ENCODE peak calls at places on chromosomes 4 and X, in seven cellular contexts. One of them, this sample, is unnamed.

GRCh38 chr4:87559090-87559837 is 30.1 kb upstream of the SPARCL1 start:
- DNase-seq in CD4-positive, alpha-beta memory T cell: peak
- DNase-seq in A549: no peak
- DNase-seq in BE2C: peak
- DNase-seq in Caco-2: no peak
- DNase-seq in foreskin fibroblast: no peak
- DNase-seq in aorta: no peak
- DNase-seq in this sample: no peak

GRCh38 chr4:159051245-159052071 is 51.4 kb upstream of the RAPGEF2 start:
- DNase-seq in Caco-2: no peak
- DNase-seq in A549: no peak
- DNase-seq in foreskin fibroblast: peak
- DNase-seq in BE2C: no peak
- DNase-seq in aorta: no peak
- DNase-seq in CD4-positive, alpha-beta memory T cell: no peak
- DNase-seq in this sample: no peak

GRCh38 chrX:110389570-110389969 is 30.9 kb downstream of the RTL9 start:
- DNase-seq in BE2C: no peak
- DNase-seq in CD4-positive, alpha-beta memory T cell: no peak
- DNase-seq in foreskin fibroblast: no peak
- DNase-seq in aorta: no peak
- DNase-seq in Caco-2: no peak
- DNase-seq in A549: no peak
- DNase-seq in this sample: no peak

GRCh38 chr4:1410491-1411325 is 4.5 kb upstream of the NKX1-1 start:
- DNase-seq in CD4-positive, alpha-beta memory T cell: peak
- DNase-seq in Caco-2: peak
- DNase-seq in A549: no peak
- DNase-seq in BE2C: no peak
- DNase-seq in aorta: peak
- DNase-seq in foreskin fibroblast: peak
- DNase-seq in this sample: peak

GRCh38 chr4:38829237-38829636 is 24.6 kb upstream of the TLR1 start:
- DNase-seq in CD4-positive, alpha-beta memory T cell: no peak
- DNase-seq in foreskin fibroblast: no peak
- DNase-seq in aorta: no peak
- DNase-seq in A549: no peak
- DNase-seq in BE2C: no peak
- DNase-seq in Caco-2: no peak
- DNase-seq in this sample: no peak

GRCh38 chrX:151505796-151506195 is 57.7 kb upstream of the PASD1 start:
- DNase-seq in CD4-positive, alpha-beta memory T cell: no peak
- DNase-seq in BE2C: no peak
- DNase-seq in Caco-2: peak
- DNase-seq in aorta: no peak
- DNase-seq in A549: peak
- DNase-seq in foreskin fibroblast: no peak
- DNase-seq in this sample: no peak

GRCh38 chr4:138639018-138639876 is 376.3 kb upstream of the NOCT start:
- DNase-seq in Caco-2: no peak
- DNase-seq in A549: no peak
- DNase-seq in BE2C: peak
- DNase-seq in aorta: no peak
- DNase-seq in foreskin fibroblast: peak
- DNase-seq in CD4-positive, alpha-beta memory T cell: no peak
- DNase-seq in this sample: no peak

GRCh38 chr4:53605783-53606182 is 14.5 kb upstream of the LNX1 start:
- DNase-seq in CD4-positive, alpha-beta memory T cell: no peak
- DNase-seq in foreskin fibroblast: peak
- DNase-seq in BE2C: no peak
- DNase-seq in aorta: no peak
- DNase-seq in A549: no peak
- DNase-seq in Caco-2: no peak
- DNase-seq in this sample: no peak

GRCh38 chr4:144820115-144820514 is 174.2 kb downstream of the HHIP start:
- DNase-seq in CD4-positive, alpha-beta memory T cell: no peak
- DNase-seq in Caco-2: no peak
- DNase-seq in foreskin fibroblast: peak
- DNase-seq in BE2C: no peak
- DNase-seq in aorta: no peak
- DNase-seq in A549: no peak
- DNase-seq in this sample: no peak

GRCh38 chrX:22666441-22666840 is 333.3 kb upstream of the DDX53 start:
- DNase-seq in CD4-positive, alpha-beta memory T cell: no peak
- DNase-seq in Caco-2: peak
- DNase-seq in aorta: no peak
- DNase-seq in BE2C: peak
- DNase-seq in foreskin fibroblast: peak
- DNase-seq in A549: no peak
- DNase-seq in this sample: no peak

GRCh38 chr4:111671756-111672155 is 473.5 kb upstream of the FAM241A start:
- DNase-seq in A549: no peak
- DNase-seq in Caco-2: no peak
- DNase-seq in foreskin fibroblast: no peak
- DNase-seq in CD4-positive, alpha-beta memory T cell: no peak
- DNase-seq in aorta: no peak
- DNase-seq in BE2C: no peak
- DNase-seq in this sample: no peak

GRCh38 chrX:104750146-104750699 is 184.2 kb downstream of the IL1RAPL2 start:
- DNase-seq in foreskin fibroblast: no peak
- DNase-seq in BE2C: no peak
- DNase-seq in CD4-positive, alpha-beta memory T cell: no peak
- DNase-seq in Caco-2: no peak
- DNase-seq in aorta: no peak
- DNase-seq in A549: no peak
- DNase-seq in this sample: no peak
- H3K4me3 ChIP-seq in foreskin fibroblast: no peak
- H3K4me3 ChIP-seq in BE2C: no peak
- H3K4me3 ChIP-seq in CD4-positive, alpha-beta memory T cell: no peak
- H3K4me3 ChIP-seq in Caco-2: no peak
- H3K4me3 ChIP-seq in aorta: no peak
- H3K4me3 ChIP-seq in A549: no peak
- H3K4me3 ChIP-seq in this sample: no peak

GRCh38 chrX:47201545-47201944 is 7.9 kb downstream of the UBA1 start:
- DNase-seq in Caco-2: no peak
- DNase-seq in A549: no peak
- DNase-seq in BE2C: no peak
- DNase-seq in foreskin fibroblast: no peak
- DNase-seq in aorta: no peak
- DNase-seq in CD4-positive, alpha-beta memory T cell: no peak
- DNase-seq in this sample: no peak
- H3K4me3 ChIP-seq in Caco-2: no peak
- H3K4me3 ChIP-seq in A549: no peak
- H3K4me3 ChIP-seq in BE2C: no peak
- H3K4me3 ChIP-seq in foreskin fibroblast: no peak
- H3K4me3 ChIP-seq in aorta: no peak
- H3K4me3 ChIP-seq in CD4-positive, alpha-beta memory T cell: no peak
- H3K4me3 ChIP-seq in this sample: no peak

DNA sequence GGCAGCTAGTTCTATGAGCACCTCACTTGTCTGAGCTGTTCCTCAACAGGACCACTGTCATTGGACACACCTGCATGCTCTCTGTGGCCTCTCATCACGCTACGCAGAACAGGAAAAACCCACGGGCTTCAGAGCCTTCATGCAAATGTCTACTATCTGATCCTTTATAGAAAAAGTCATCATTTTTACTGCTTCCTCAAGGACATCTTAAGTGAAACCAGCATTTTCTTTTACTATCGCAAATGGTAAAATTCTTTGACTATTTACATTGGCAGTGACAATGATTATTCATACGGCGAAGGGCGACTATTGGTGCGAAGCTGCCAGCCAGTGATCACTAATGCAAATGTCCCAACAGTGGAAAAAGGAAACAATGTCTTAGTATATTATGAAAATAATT is 147.0 kb downstream of the AFAP1 start:
- DNase-seq in A549: no peak
- DNase-seq in aorta: no peak
- DNase-seq in Caco-2: no peak
- DNase-seq in BE2C: no peak
- DNase-seq in foreskin fibroblast: peak
- DNase-seq in CD4-positive, alpha-beta memory T cell: no peak
- DNase-seq in this sample: no peak
- H3K4me3 ChIP-seq in A549: no peak
- H3K4me3 ChIP-seq in aorta: no peak
- H3K4me3 ChIP-seq in Caco-2: no peak
- H3K4me3 ChIP-seq in BE2C: no peak
- H3K4me3 ChIP-seq in foreskin fibroblast: no peak
- H3K4me3 ChIP-seq in CD4-positive, alpha-beta memory T cell: no peak
- H3K4me3 ChIP-seq in this sample: no peak

GRCh38 chr4:174215936-174216699 is 67.3 kb downstream of the FBXO8 start:
- DNase-seq in aorta: no peak
- DNase-seq in Caco-2: no peak
- DNase-seq in CD4-positive, alpha-beta memory T cell: no peak
- DNase-seq in A549: no peak
- DNase-seq in BE2C: peak
- DNase-seq in foreskin fibroblast: peak
- DNase-seq in this sample: no peak

GRCh38 chr4:174213734-174214101 is 69.7 kb downstream of the FBXO8 start:
- DNase-seq in CD4-positive, alpha-beta memory T cell: no peak
- DNase-seq in BE2C: no peak
- DNase-seq in aorta: no peak
- DNase-seq in Caco-2: no peak
- DNase-seq in A549: no peak
- DNase-seq in foreskin fibroblast: no peak
- DNase-seq in this sample: no peak

GRCh38 chr4:174215055-174215454 is 68.4 kb downstream of the FBXO8 start:
- DNase-seq in Caco-2: no peak
- DNase-seq in foreskin fibroblast: no peak
- DNase-seq in BE2C: no peak
- DNase-seq in CD4-positive, alpha-beta memory T cell: no peak
- DNase-seq in aorta: no peak
- DNase-seq in A549: no peak
- DNase-seq in this sample: no peak

GRCh38 chr4:174212061-174212460 is 71.4 kb downstream of the FBXO8 start:
- DNase-seq in A549: no peak
- DNase-seq in aorta: no peak
- DNase-seq in Caco-2: no peak
- DNase-seq in foreskin fibroblast: no peak
- DNase-seq in CD4-positive, alpha-beta memory T cell: no peak
- DNase-seq in BE2C: no peak
- DNase-seq in this sample: no peak

GRCh38 chr4:174214102-174214878 is 69.2 kb downstream of the FBXO8 start:
- DNase-seq in CD4-positive, alpha-beta memory T cell: peak
- DNase-seq in foreskin fibroblast: no peak
- DNase-seq in BE2C: no peak
- DNase-seq in Caco-2: no peak
- DNase-seq in A549: no peak
- DNase-seq in aorta: no peak
- DNase-seq in this sample: no peak
- H3K4me3 ChIP-seq in CD4-positive, alpha-beta memory T cell: no peak
- H3K4me3 ChIP-seq in foreskin fibroblast: no peak
- H3K4me3 ChIP-seq in BE2C: no peak
- H3K4me3 ChIP-seq in Caco-2: no peak
- H3K4me3 ChIP-seq in A549: no peak
- H3K4me3 ChIP-seq in aorta: peak
- H3K4me3 ChIP-seq in this sample: no peak

GRCh38 chrX:131728295-131729145 is 184.6 kb downstream of the OR13H1 start:
- DNase-seq in A549: no peak
- DNase-seq in aorta: no peak
- DNase-seq in foreskin fibroblast: no peak
- DNase-seq in Caco-2: no peak
- DNase-seq in BE2C: no peak
- DNase-seq in CD4-positive, alpha-beta memory T cell: peak
- DNase-seq in this sample: no peak
- H3K4me3 ChIP-seq in A549: peak
- H3K4me3 ChIP-seq in aorta: no peak
- H3K4me3 ChIP-seq in foreskin fibroblast: no peak
- H3K4me3 ChIP-seq in Caco-2: no peak
- H3K4me3 ChIP-seq in BE2C: no peak
- H3K4me3 ChIP-seq in CD4-positive, alpha-beta memory T cell: no peak
- H3K4me3 ChIP-seq in this sample: no peak

GRCh38 chr4:101347267-101347556 is at the start of gene PPP3CA:
- DNase-seq in BE2C: no peak
- DNase-seq in aorta: no peak
- DNase-seq in Caco-2: no peak
- DNase-seq in A549: no peak
- DNase-seq in CD4-positive, alpha-beta memory T cell: no peak
- DNase-seq in foreskin fibroblast: no peak
- DNase-seq in this sample: peak
- H3K4me3 ChIP-seq in BE2C: peak
- H3K4me3 ChIP-seq in aorta: peak
- H3K4me3 ChIP-seq in Caco-2: peak
- H3K4me3 ChIP-seq in A549: peak
- H3K4me3 ChIP-seq in CD4-positive, alpha-beta memory T cell: peak
- H3K4me3 ChIP-seq in foreskin fibroblast: peak
- H3K4me3 ChIP-seq in this sample: peak

GRCh38 chr4:118351851-118352827 is 664 bp downstream of the PRSS12 start:
- DNase-seq in aorta: no peak
- DNase-seq in BE2C: peak
- DNase-seq in CD4-positive, alpha-beta memory T cell: no peak
- DNase-seq in foreskin fibroblast: peak
- DNase-seq in Caco-2: peak
- DNase-seq in A549: peak
- DNase-seq in this sample: peak

GRCh38 chr4:118348886-118349285 is 3.9 kb downstream of the PRSS12 start:
- DNase-seq in aorta: no peak
- DNase-seq in BE2C: no peak
- DNase-seq in foreskin fibroblast: no peak
- DNase-seq in A549: no peak
- DNase-seq in Caco-2: no peak
- DNase-seq in CD4-positive, alpha-beta memory T cell: no peak
- DNase-seq in this sample: peak

GRCh38 chr4:118353452-118353851 is 649 bp upstream of the PRSS12 start:
- DNase-seq in foreskin fibroblast: no peak
- DNase-seq in Caco-2: no peak
- DNase-seq in CD4-positive, alpha-beta memory T cell: no peak
- DNase-seq in A549: no peak
- DNase-seq in BE2C: no peak
- DNase-seq in aorta: no peak
- DNase-seq in this sample: no peak

GRCh38 chr4:118352843-118353373 is at the start of gene PRSS12:
- DNase-seq in A549: peak
- DNase-seq in Caco-2: peak
- DNase-seq in CD4-positive, alpha-beta memory T cell: peak
- DNase-seq in foreskin fibroblast: peak
- DNase-seq in BE2C: peak
- DNase-seq in aorta: peak
- DNase-seq in this sample: peak

GRCh38 chr4:118350961-118351360 is 1.8 kb downstream of the PRSS12 start:
- DNase-seq in foreskin fibroblast: no peak
- DNase-seq in A549: no peak
- DNase-seq in BE2C: no peak
- DNase-seq in CD4-positive, alpha-beta memory T cell: no peak
- DNase-seq in aorta: no peak
- DNase-seq in Caco-2: no peak
- DNase-seq in this sample: no peak
- H3K4me3 ChIP-seq in foreskin fibroblast: peak
- H3K4me3 ChIP-seq in A549: no peak
- H3K4me3 ChIP-seq in BE2C: peak
- H3K4me3 ChIP-seq in CD4-positive, alpha-beta memory T cell: no peak
- H3K4me3 ChIP-seq in aorta: no peak
- H3K4me3 ChIP-seq in Caco-2: no peak
- H3K4me3 ChIP-seq in this sample: no peak

DNA sequence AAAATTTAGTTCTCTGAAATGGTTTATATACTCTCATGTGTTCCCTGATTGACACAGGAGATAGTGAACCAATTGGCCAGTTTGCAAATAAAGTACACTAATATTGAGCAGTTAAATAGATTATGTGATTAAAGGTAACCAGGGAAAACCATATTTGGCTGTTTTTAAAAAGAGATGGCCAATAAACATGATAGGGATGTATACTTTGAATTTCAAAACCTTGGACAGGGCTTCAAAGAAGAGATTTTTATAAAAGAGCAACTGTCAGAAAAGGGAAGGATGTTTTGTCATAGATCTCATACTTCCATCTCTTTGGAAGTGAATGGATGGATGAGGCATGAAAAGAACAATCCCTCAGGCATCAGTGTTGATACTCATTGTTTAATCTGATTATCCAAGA is 825.3 kb downstream of the STIM2 start:
- DNase-seq in foreskin fibroblast: no peak
- DNase-seq in BE2C: no peak
- DNase-seq in Caco-2: no peak
- DNase-seq in aorta: no peak
- DNase-seq in CD4-positive, alpha-beta memory T cell: no peak
- DNase-seq in A549: no peak
- DNase-seq in this sample: no peak
- H3K4me3 ChIP-seq in foreskin fibroblast: no peak
- H3K4me3 ChIP-seq in BE2C: no peak
- H3K4me3 ChIP-seq in Caco-2: no peak
- H3K4me3 ChIP-seq in aorta: no peak
- H3K4me3 ChIP-seq in CD4-positive, alpha-beta memory T cell: no peak
- H3K4me3 ChIP-seq in A549: no peak
- H3K4me3 ChIP-seq in this sample: no peak

This sample was measured in lower lobe of right lung.